ENCODE peak calls at places on chromosomes 1 and 21, in eight cellular contexts. One of them, this sample, is unnamed.

GRCh38 chr1:94418664-94419655 is 771 bp downstream of the ABCD3 start:
- DNase-seq in GM10248: peak
- DNase-seq in Peyer's patch: peak
- DNase-seq in IMR-90: peak
- DNase-seq in choroid plexus epithelial cell: no peak
- DNase-seq in uterus: peak
- DNase-seq in immature natural killer cell: no peak
- DNase-seq in fibroblast of the conjunctiva: no peak
- DNase-seq in this sample: no peak

GRCh38 chr1:169550294-169550693 is 36.0 kb downstream of the F5 start:
- DNase-seq in GM10248: peak
- DNase-seq in Peyer's patch: no peak
- DNase-seq in IMR-90: peak
- DNase-seq in choroid plexus epithelial cell: peak
- DNase-seq in uterus: no peak
- DNase-seq in immature natural killer cell: peak
- DNase-seq in fibroblast of the conjunctiva: peak
- DNase-seq in this sample: no peak

GRCh38 chr1:232553050-232553754 is 76.7 kb downstream of the SIPA1L2 start:
- DNase-seq in GM10248: no peak
- DNase-seq in Peyer's patch: no peak
- DNase-seq in IMR-90: peak
- DNase-seq in choroid plexus epithelial cell: no peak
- DNase-seq in uterus: peak
- DNase-seq in immature natural killer cell: no peak
- DNase-seq in fibroblast of the conjunctiva: no peak
- DNase-seq in this sample: no peak

GRCh38 chr1:52203935-52204625 is 62.2 kb downstream of the ZFYVE9 start:
- DNase-seq in GM10248: no peak
- DNase-seq in Peyer's patch: no peak
- DNase-seq in IMR-90: peak
- DNase-seq in choroid plexus epithelial cell: no peak
- DNase-seq in uterus: no peak
- DNase-seq in immature natural killer cell: no peak
- DNase-seq in fibroblast of the conjunctiva: no peak
- DNase-seq in this sample: no peak

GRCh38 chr1:56169856-56170255 is 409.5 kb downstream of the PLPP3 start:
- DNase-seq in GM10248: no peak
- DNase-seq in Peyer's patch: no peak
- DNase-seq in IMR-90: peak
- DNase-seq in choroid plexus epithelial cell: no peak
- DNase-seq in uterus: no peak
- DNase-seq in immature natural killer cell: no peak
- DNase-seq in fibroblast of the conjunctiva: no peak
- DNase-seq in this sample: no peak

GRCh38 chr1:166272155-166272554 is 105.4 kb upstream of the FAM78B start:
- DNase-seq in GM10248: peak
- DNase-seq in Peyer's patch: no peak
- DNase-seq in IMR-90: no peak
- DNase-seq in choroid plexus epithelial cell: no peak
- DNase-seq in uterus: no peak
- DNase-seq in immature natural killer cell: no peak
- DNase-seq in fibroblast of the conjunctiva: no peak
- DNase-seq in this sample: no peak

GRCh38 chr1:201142011-201142853 is 12.0 kb downstream of the TMEM9 start:
- DNase-seq in GM10248: no peak
- DNase-seq in Peyer's patch: no peak
- DNase-seq in IMR-90: no peak
- DNase-seq in choroid plexus epithelial cell: no peak
- DNase-seq in uterus: peak
- DNase-seq in immature natural killer cell: no peak
- DNase-seq in fibroblast of the conjunctiva: peak
- DNase-seq in this sample: no peak

GRCh38 chr21:26679299-26679698 is 106.2 kb upstream of the CYYR1 start:
- DNase-seq in GM10248: no peak
- DNase-seq in Peyer's patch: no peak
- DNase-seq in IMR-90: peak
- DNase-seq in choroid plexus epithelial cell: no peak
- DNase-seq in uterus: no peak
- DNase-seq in immature natural killer cell: no peak
- DNase-seq in fibroblast of the conjunctiva: no peak
- DNase-seq in this sample: no peak

GRCh38 chr1:1000357-1001056 is 610 bp upstream of the HES4 start:
- DNase-seq in GM10248: peak
- DNase-seq in Peyer's patch: peak
- DNase-seq in IMR-90: peak
- DNase-seq in choroid plexus epithelial cell: peak
- DNase-seq in uterus: peak
- DNase-seq in immature natural killer cell: peak
- DNase-seq in fibroblast of the conjunctiva: no peak
- DNase-seq in this sample: peak